ENCODE peak calls at places on chromosomes 4 and X, in five cellular contexts. One of them, this sample, is unnamed.

GRCh38 chr4:12846368-12846767 is 637.8 kb downstream of the RAB28 start:
- DNase-seq in stomach: no peak
- DNase-seq in body of pancreas: no peak
- DNase-seq in lower leg skin: no peak
- DNase-seq in AG09319: no peak
- DNase-seq in this sample: no peak

GRCh38 chrX:41526268-41526667 is 79.1 kb downstream of the NYX start:
- DNase-seq in stomach: no peak
- DNase-seq in body of pancreas: no peak
- DNase-seq in lower leg skin: no peak
- DNase-seq in AG09319: no peak
- DNase-seq in this sample: no peak

GRCh38 chr4:88456757-88457306 is at the start of gene HERC5:
- DNase-seq in stomach: peak
- DNase-seq in body of pancreas: peak
- DNase-seq in lower leg skin: peak
- DNase-seq in AG09319: peak
- DNase-seq in this sample: peak

GRCh38 chr4:165404080-165404479 is 25.3 kb downstream of the CPE start:
- DNase-seq in stomach: no peak
- DNase-seq in body of pancreas: no peak
- DNase-seq in lower leg skin: no peak
- DNase-seq in AG09319: no peak
- DNase-seq in this sample: no peak

GRCh38 chr4:95701500-95701899 is 138.4 kb upstream of the PDHA2 start:
- DNase-seq in stomach: no peak
- DNase-seq in body of pancreas: no peak
- DNase-seq in lower leg skin: no peak
- DNase-seq in AG09319: no peak
- DNase-seq in this sample: no peak

GRCh38 chr4:186481998-186482790 is 73.2 kb downstream of the MTNR1A start:
- DNase-seq in stomach: no peak
- DNase-seq in body of pancreas: no peak
- DNase-seq in lower leg skin: no peak
- DNase-seq in AG09319: no peak
- DNase-seq in this sample: no peak

GRCh38 chr4:143473334-143474126 is 40.0 kb upstream of the SMARCA5 start:
- DNase-seq in stomach: no peak
- DNase-seq in body of pancreas: no peak
- DNase-seq in lower leg skin: no peak
- DNase-seq in AG09319: no peak
- DNase-seq in this sample: no peak

GRCh38 chr4:76226418-76226817 is 12.8 kb upstream of the SCARB2 start:
- DNase-seq in stomach: no peak
- DNase-seq in body of pancreas: no peak
- DNase-seq in lower leg skin: no peak
- DNase-seq in AG09319: no peak
- DNase-seq in this sample: no peak

GRCh38 chr4:27149541-27150212 is 289.0 kb downstream of the STIM2 start:
- DNase-seq in stomach: no peak
- DNase-seq in body of pancreas: no peak
- DNase-seq in lower leg skin: no peak
- DNase-seq in AG09319: peak
- DNase-seq in this sample: no peak

GRCh38 chr4:184329235-184330007 is 111.7 kb upstream of the ENPP6 start:
- DNase-seq in stomach: peak
- DNase-seq in body of pancreas: peak
- DNase-seq in lower leg skin: no peak
- DNase-seq in AG09319: no peak
- DNase-seq in this sample: peak

GRCh38 chr4:111267786-111268185 is 644.9 kb upstream of the PITX2 start:
- DNase-seq in stomach: no peak
- DNase-seq in body of pancreas: no peak
- DNase-seq in lower leg skin: no peak
- DNase-seq in AG09319: no peak
- DNase-seq in this sample: no peak

This sample was measured in prostate gland.